ENCODE peak calls at places on chromosomes 4 and X, in six cellular contexts. W is astrocyte, K is pancreas, B is endothelial cell of umbilical vein, S is endodermal cell, Y is gastrocnemius medialis. R is an unnamed sample. For H3K36me3, the result is how much of the 10 kb centered on the place peaks cover.

GRCh38 chr4:141254326-141254725 is 33.6 kb downstream of the ZNF330 start:
- DNase-seq in W (no peak), K (no peak), B (no peak), S (peak), Y (no peak), R (no peak)

GRCh38 chrX:106959897-106960296 is 39.7 kb downstream of the CLDN2 start:
- DNase-seq in W (no peak), K (no peak), B (peak), S (peak), Y (no peak), R (no peak)

GRCh38 chrX:20320461-20321159 is 53.9 kb upstream of the RPS6KA3 start:
- DNase-seq in W (no peak), K (peak), B (no peak), S (no peak), Y (no peak), R (no peak)

GRCh38 chr4:40228497-40229365 is 31.9 kb downstream of the RHOH start:
- DNase-seq in W (no peak), K (no peak), B (no peak), S (peak), Y (no peak), R (no peak)

GRCh38 chrX:136598631-136599030 is 49.3 kb upstream of the CD40LG start:
- DNase-seq in W (no peak), K (no peak), B (no peak), S (no peak), Y (no peak), R (no peak)

GRCh38 chr4:155038459-155038858 is 170.0 kb upstream of the NPY2R start:
- DNase-seq in W (no peak), K (no peak), B (no peak), S (no peak), Y (no peak), R (no peak)

GRCh38 chr4:182768821-182769220 is 148.4 kb downstream of the DCTD start:
- DNase-seq in W (peak), K (no peak), B (no peak), S (no peak), Y (no peak), R (no peak)

GRCh38 chrX:122115604-122116003 is 1068.2 kb downstream of the GLUD2 start:
- DNase-seq in W (no peak), K (no peak), B (no peak), S (no peak), Y (no peak), R (no peak)

GRCh38 chr4:38195911-38196310 is 235.7 kb downstream of the PTTG2 start:
- DNase-seq in W (no peak), K (no peak), B (no peak), S (no peak), Y (no peak), R (no peak)

GRCh38 chr4:38621004-38621684 is 42.9 kb upstream of the KLF3 start:
- DNase-seq in W (peak), K (no peak), B (no peak), S (no peak), Y (peak), R (no peak)

GRCh38 chrX:129653181-129653984 is 1.4 kb downstream of the APLN start:
- DNase-seq in W (no peak), K (no peak), B (no peak), S (no peak), Y (peak), R (peak)

GRCh38 chrX:1093586-1094538 is 118.6 kb downstream of the CRLF2 start:
- DNase-seq in W (no peak), K (no peak), B (no peak), S (no peak), Y (no peak), R (no peak)

DNA sequence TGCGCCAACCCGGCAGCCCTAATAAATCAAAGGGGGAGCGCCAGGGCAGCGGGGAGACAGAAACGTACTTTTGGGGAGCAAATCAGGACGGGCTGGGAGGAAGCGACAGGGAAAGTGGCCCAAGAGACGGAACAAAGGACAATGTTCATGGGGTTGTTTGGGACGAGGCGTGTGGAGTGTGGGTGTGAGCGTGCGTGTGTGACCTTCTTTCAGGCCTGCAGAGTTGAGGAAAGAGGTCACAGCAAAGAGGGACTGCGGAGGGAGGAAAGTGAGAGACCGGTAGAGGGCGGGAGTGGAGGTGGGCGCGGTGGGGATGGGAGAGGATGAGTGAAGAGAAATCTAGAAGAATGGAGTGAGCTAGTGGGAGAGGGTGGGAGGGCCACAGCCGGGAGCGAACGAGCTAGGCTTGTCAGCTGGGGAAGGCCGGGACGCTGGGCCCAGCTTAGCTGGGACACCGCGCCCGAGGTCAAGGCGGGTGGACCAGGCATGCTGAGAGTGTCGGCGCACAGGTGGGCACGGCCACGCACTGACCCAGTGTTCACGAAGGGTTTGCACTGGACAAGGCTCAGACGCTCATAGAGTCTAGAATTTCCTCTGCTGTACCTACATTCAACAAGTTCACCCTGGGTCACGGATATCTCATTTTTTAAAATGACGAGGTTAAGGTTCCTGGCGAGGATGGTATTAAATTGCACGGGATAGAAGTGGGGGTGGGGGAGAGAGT is 14.7 kb upstream of the PITX2 start:
- DNase-seq in W (no peak), K (no peak), B (no peak), S (peak), Y (no peak), R (no peak)
- H3K4me3 ChIP-seq in W (peak), K (no peak), B (no peak), S (peak), Y (peak), R (peak)

DNA sequence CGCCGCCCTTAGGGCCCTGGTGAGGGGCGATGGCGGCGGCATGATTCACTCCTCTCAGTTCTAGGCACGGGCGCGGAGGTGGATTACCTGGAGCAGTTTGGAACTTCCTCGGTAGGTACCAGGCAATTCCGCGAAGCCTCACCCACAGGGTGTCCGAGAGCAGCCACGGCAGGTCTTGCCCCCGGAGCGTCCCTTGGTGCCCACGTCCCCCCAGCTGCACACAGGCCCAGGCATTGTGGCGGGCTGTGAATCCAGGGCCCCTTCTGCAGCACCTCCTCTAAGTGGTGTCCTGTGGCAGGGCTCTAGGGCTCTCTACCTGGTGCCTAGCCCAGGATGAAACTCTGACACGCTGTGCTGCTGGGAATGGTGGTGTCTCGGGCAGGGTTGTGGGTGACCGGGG is 13.9 kb downstream of the TACC3 start:
- DNase-seq in W (no peak), K (no peak), B (no peak), S (no peak), Y (no peak), R (no peak)
- H3K36me3 ChIP-seq in W (under half), K (under half), B (under half), S (half or more), Y (under half), R (half or more)

DNA sequence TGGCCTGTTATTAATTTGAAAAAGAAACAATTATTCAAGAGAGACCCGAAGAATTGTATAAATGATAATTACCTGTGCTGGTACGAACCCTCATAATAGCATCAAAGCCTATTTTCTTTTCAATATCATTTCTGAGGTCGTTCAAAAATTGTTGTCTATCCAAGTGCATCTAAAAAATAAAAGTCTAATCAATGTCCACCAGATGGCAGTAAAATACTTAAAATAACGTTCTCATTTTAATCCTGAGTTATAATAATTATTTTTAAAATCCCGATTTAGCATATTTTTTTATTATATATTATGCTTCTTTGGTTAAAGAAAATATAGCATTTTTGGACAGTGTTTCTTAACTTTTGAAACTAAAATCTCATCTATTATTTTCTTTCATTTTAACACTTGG is 55.7 kb downstream of the METTL14 start:
- DNase-seq in W (no peak), K (no peak), B (no peak), S (no peak), Y (no peak), R (no peak)
- TF ChIP-seq CTCF in W (peak), K (no peak), B (peak), S (peak), Y (peak), R (peak)

GRCh38 chrX:41686788-41687187 is 2.0 kb upstream of the GPR34 start:
- DNase-seq in W (no peak), K (no peak), B (no peak), S (no peak), Y (no peak), R (no peak)

GRCh38 chrX:41688154-41688553 is 619 bp upstream of the GPR34 start:
- DNase-seq in W (no peak), K (no peak), B (no peak), S (no peak), Y (no peak), R (no peak)

GRCh38 chrX:41688835-41689234 is at the start of gene GPR34:
- DNase-seq in W (no peak), K (no peak), B (no peak), S (no peak), Y (no peak), R (no peak)

GRCh38 chrX:41692162-41692749 is 3.5 kb downstream of the GPR34 start:
- DNase-seq in W (peak), K (no peak), B (no peak), S (no peak), Y (no peak), R (no peak)

DNA sequence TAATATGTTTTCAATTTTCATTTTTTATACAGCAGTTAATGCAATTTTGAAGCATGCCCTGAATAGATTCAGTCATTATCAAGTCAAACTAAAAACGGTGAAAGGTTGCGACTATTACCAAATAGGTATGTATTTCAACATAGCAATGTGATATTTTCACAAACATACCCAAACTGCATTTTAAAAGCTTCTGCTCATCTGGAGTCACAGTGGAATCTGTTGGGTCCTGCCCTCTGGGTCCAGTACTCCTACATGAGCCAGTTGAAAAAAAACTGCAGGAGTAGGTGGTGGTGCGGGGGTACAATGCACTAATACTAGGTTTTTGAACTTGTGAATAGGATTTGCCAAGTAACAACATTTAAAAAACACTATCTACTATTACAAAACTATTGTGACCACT is 938 bp downstream of the GPR34 start:
- DNase-seq in W (no peak), K (no peak), B (no peak), S (no peak), Y (no peak), R (no peak)
- H3K4me3 ChIP-seq in W (no peak), K (no peak), B (no peak), S (no peak), Y (no peak), R (no peak)

DNA sequence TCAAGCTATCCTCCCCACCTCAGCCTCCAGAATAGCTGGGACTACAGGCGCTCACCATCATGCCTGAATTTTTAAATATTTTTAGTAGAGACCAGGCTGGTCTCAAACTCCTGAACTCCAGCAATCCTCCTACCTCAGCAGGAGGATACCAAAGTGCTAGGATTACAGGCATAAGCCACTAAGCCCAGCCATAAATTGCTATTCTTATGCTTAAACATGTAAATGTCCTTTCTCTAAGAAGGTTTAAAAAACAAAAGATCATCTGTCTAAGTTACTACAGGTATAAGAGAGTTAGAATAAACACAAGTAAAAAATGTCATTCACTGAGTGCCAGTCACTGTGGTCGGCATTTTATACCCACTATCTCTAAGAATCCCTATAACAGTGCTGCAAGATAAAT is 28.3 kb downstream of the PRMT9 start:
- DNase-seq in W (no peak), K (no peak), B (no peak), S (no peak), Y (no peak), R (no peak)
- H3K36me3 ChIP-seq in W (under half), K (under half), B (under half), S (under half), Y (under half), R (half or more)

DNA sequence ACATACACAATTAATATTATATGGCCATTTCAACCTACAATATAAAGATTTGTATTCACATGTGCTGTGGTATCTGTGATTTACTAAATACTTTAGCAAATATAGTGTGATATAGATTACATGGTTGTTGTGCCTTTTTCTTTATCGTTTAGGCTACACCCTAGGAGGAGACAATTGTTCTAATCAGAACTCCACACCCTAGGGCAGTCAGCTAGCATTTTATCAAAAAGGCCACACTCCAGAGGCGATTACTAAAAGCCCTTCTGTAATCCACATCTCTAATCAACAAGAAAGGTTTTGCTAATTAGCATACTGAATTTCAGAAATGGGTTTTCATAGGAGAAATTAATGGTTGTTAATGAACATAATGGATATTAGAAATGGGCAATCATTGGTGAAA is 319.5 kb upstream of the NOCT start:
- DNase-seq in W (no peak), K (no peak), B (no peak), S (no peak), Y (no peak), R (no peak)
- TF ChIP-seq CTCF in W (no peak), K (no peak), B (no peak), S (no peak), Y (no peak), R (no peak)

GRCh38 chr4:57109530-57109846 is 697 bp downstream of the IGFBP7 start:
- DNase-seq in W (no peak), K (no peak), B (no peak), S (no peak), Y (no peak), R (no peak)
- H3K4me3 ChIP-seq in W (peak), K (peak), B (peak), S (peak), Y (peak), R (peak)

R was measured in left ventricle myocardium inferior.